ENCODE peak calls at places on chromosomes 12 and 14, in four cellular contexts. P, A, I and S are unnamed samples.

GRCh38 chr12:94327819-94328218 is 131.8 kb downstream of the CEP83 start:
- DNase-seq in P (no peak), A (no peak), I (no peak), S (no peak)

GRCh38 chr12:3727877-3728632 is 24.9 kb downstream of the CRACR2A start:
- DNase-seq in P (no peak), A (no peak), I (peak), S (peak)

GRCh38 chr14:35895256-35895655 is 69.1 kb downstream of the BRMS1L start:
- DNase-seq in P (no peak), A (no peak), I (no peak), S (no peak)

GRCh38 chr12:91920276-91920675 is 225.4 kb downstream of the BTG1 start:
- DNase-seq in P (no peak), A (no peak), I (no peak), S (no peak)

GRCh38 chr14:98466807-98467206 is 805.2 kb downstream of the BCL11B start:
- DNase-seq in P (no peak), A (no peak), I (no peak), S (no peak)

GRCh38 chr14:32940066-32940651 is 1.5 kb downstream of the NPAS3 start:
- DNase-seq in P (no peak), A (no peak), I (no peak), S (no peak)

GRCh38 chr12:43294881-43295280 is 257.1 kb downstream of the ADAMTS20 start:
- DNase-seq in P (no peak), A (no peak), I (no peak), S (no peak)

GRCh38 chr12:77584860-77585259 is 245.8 kb upstream of the NAV3 start:
- DNase-seq in P (no peak), A (no peak), I (no peak), S (no peak)

GRCh38 chr12:78290606-78291345 is 460.1 kb downstream of the NAV3 start:
- DNase-seq in P (no peak), A (no peak), I (no peak), S (no peak)

GRCh38 chr14:59161571-59162175 is 26.8 kb upstream of the DAAM1 start:
- DNase-seq in P (no peak), A (no peak), I (peak), S (peak)

GRCh38 chr12:50132505-50133135 is 20.6 kb downstream of the COX14 start:
- DNase-seq in P (no peak), A (no peak), I (peak), S (peak)

GRCh38 chr12:130335517-130336392 is 1.9 kb upstream of the PIWIL1 start:
- DNase-seq in P (peak), A (no peak), I (peak), S (peak)

GRCh38 chr14:56659964-56660551 is 80.5 kb downstream of the TMEM260 start:
- DNase-seq in P (peak), A (no peak), I (peak), S (peak)

GRCh38 chr12:45762185-45763110 is 32.9 kb downstream of the ARID2 start:
- DNase-seq in P (peak), A (no peak), I (peak), S (peak)

GRCh38 chr14:62661818-62662217 is 383.4 kb downstream of the KCNH5 start:
- DNase-seq in P (no peak), A (no peak), I (no peak), S (no peak)

GRCh38 chr14:62657376-62657775 is 387.9 kb downstream of the KCNH5 start:
- DNase-seq in P (no peak), A (no peak), I (no peak), S (no peak)

GRCh38 chr14:62667515-62667914 is 377.7 kb downstream of the KCNH5 start:
- DNase-seq in P (no peak), A (no peak), I (no peak), S (peak)

GRCh38 chr14:62662811-62663477 is 382.3 kb downstream of the KCNH5 start:
- DNase-seq in P (no peak), A (no peak), I (no peak), S (peak)
- H3K4me3 ChIP-seq in P (no peak), A (no peak), I (no peak), S (peak)

GRCh38 chr14:22854963-22855724 is 16.4 kb upstream of the LRP10 start:
- DNase-seq in P (no peak), A (no peak), I (peak), S (peak)

GRCh38 chr14:22852599-22852939 is 16.2 kb downstream of the MMP14 start:
- DNase-seq in P (no peak), A (no peak), I (no peak), S (peak)

GRCh38 chr14:22856428-22856827 is 15.1 kb upstream of the LRP10 start:
- DNase-seq in P (no peak), A (no peak), I (no peak), S (no peak)

GRCh38 chr14:22850944-22851790 is 14.8 kb downstream of the MMP14 start:
- DNase-seq in P (no peak), A (peak), I (peak), S (no peak)

DNA sequence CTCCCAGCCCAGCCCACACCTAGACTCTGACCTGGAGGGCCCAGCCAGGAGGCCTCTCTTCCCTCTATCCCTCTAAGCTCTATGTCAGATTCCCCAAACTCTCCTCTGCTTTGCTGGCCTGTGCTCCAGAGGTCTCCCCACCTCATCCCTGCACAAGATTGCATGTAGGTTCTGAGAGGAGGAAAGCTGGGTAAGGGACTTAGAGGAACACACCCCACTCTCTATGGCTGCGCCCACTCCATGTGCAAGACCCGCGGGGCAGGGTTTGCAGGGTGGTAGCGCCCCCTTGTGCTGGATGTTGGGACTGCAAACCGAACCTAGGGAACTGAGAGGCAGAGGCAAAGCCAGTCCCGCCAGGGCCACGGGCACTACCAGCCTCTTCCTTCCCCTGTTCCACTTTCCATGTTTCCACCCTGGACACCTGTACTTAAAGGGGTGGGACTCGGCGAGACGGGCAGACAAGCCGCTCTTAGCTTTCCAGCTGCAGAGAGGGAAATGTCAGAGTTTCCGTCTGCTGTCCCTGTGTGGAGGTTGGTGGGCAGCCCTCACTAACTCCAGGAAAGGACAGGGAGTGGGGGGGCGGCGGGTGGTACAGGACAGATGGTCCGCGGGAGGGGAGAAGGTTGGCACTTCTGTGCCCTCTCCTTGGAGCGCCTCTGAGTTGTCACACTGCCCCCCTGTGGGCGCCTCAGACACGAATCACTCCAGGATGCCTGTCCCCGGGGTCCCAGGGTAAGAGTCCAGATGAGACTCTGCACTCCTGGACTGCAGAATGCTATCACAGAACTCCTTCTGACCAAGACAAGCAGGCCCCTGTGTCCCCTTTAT is 16.8 kb downstream of the MMP14 start:
- DNase-seq in P (peak), A (peak), I (peak), S (peak)
- H3K4me3 ChIP-seq in P (peak), A (peak), I (peak), S (no peak)

GRCh38 chr12:52691765-52692150 is 11.6 kb upstream of the KRT1 start:
- DNase-seq in P (no peak), A (no peak), I (no peak), S (no peak)

GRCh38 chr12:52692253-52692652 is 11.1 kb downstream of the KRT77 start:
- DNase-seq in P (no peak), A (no peak), I (no peak), S (no peak)

GRCh38 chr12:52695039-52695438 is 8.3 kb downstream of the KRT77 start:
- DNase-seq in P (no peak), A (no peak), I (no peak), S (no peak)

GRCh38 chr12:52691076-52691764 is 11.0 kb upstream of the KRT1 start:
- DNase-seq in P (no peak), A (no peak), I (no peak), S (no peak)

GRCh38 chr12:52693261-52693660 is 10.1 kb downstream of the KRT77 start:
- DNase-seq in P (no peak), A (no peak), I (no peak), S (no peak)
- H3K4me3 ChIP-seq in P (no peak), A (no peak), I (no peak), S (no peak)

DNA sequence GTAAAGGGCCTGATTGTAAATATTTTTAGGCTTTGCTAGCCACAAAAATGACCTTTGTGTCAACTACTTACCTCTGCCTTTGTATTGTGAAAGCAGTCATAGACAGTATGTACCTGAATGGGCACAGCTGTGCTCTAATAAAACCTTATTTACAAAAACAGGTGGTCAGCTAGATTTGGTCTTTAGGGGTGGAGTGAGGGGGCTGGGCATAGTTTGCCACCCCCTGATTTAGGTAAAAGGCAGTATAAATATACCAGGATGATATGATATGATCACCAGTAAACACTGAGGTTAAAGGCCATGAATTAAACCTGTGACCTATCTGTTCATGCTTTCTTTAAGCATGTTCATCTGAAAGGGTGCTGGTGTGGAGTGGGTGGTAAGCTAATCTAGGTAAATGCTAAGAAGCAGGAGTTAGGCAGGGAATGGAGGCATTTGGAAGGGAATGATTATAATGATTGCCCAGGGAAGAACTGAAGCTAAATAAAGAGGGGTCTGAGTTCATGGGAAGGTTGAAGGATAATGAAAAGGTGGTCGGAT is 77.1 kb upstream of the BCAT1 start:
- DNase-seq in P (no peak), A (no peak), I (no peak), S (no peak)
- H3K4me3 ChIP-seq in P (no peak), A (no peak), I (no peak), S (no peak)

GRCh38 chr12:132909030-132909368 is 21.6 kb upstream of the CHFR start:
- DNase-seq in P (no peak), A (no peak), I (no peak), S (no peak)
- H3K4me3 ChIP-seq in P (peak), A (peak), I (peak), S (peak)

GRCh38 chr14:60508363-60508706 is 611 bp upstream of the SIX6 start:
- DNase-seq in P (no peak), A (no peak), I (no peak), S (no peak)
- H3K4me3 ChIP-seq in P (peak), A (no peak), I (no peak), S (no peak)